ENCODE peak calls at places on chromosomes 5 and 9, in seven cellular contexts. One of them, this sample, is unnamed.

GRCh38 chr9:2559212-2560152 is 62.1 kb upstream of the VLDLR start:
- DNase-seq in GM04503: peak; percentile 80
- DNase-seq in cardiac fibroblast: peak; percentile 98
- DNase-seq in posterior cingulate gyrus: peak; percentile 41
- DNase-seq in stimulated activated CD4-positive, alpha-beta T cell treated with anti-CD3 and anti-CD28 coated beads, TNF-alpha, amount 100 ng/mL, for 4 hours: no peak
- DNase-seq in HT1080: peak; percentile 91
- DNase-seq in stimulated activated CD8-positive, alpha-beta memory T cell treated with anti-CD3 and anti-CD28 coated beads, Interleukin-12 subunit alpha, Interleukin-12 subunit beta, amount 100 ng/mL, for 1 hour: no peak
- DNase-seq in this sample: peak; percentile 85

GRCh38 chr5:93130623-93131022 is 450.4 kb downstream of the NR2F1-AS1 start:
- DNase-seq in GM04503: no peak
- DNase-seq in cardiac fibroblast: peak; percentile 20
- DNase-seq in posterior cingulate gyrus: no peak
- DNase-seq in stimulated activated CD4-positive, alpha-beta T cell treated with anti-CD3 and anti-CD28 coated beads, TNF-alpha, amount 100 ng/mL, for 4 hours: no peak
- DNase-seq in HT1080: no peak
- DNase-seq in stimulated activated CD8-positive, alpha-beta memory T cell treated with anti-CD3 and anti-CD28 coated beads, Interleukin-12 subunit alpha, Interleukin-12 subunit beta, amount 100 ng/mL, for 1 hour: no peak
- DNase-seq in this sample: no peak

GRCh38 chr9:14245901-14246525 is 67.9 kb downstream of the NFIB start:
- DNase-seq in GM04503: no peak
- DNase-seq in cardiac fibroblast: peak; percentile 81
- DNase-seq in posterior cingulate gyrus: no peak
- DNase-seq in stimulated activated CD4-positive, alpha-beta T cell treated with anti-CD3 and anti-CD28 coated beads, TNF-alpha, amount 100 ng/mL, for 4 hours: no peak
- DNase-seq in HT1080: peak; percentile 28
- DNase-seq in stimulated activated CD8-positive, alpha-beta memory T cell treated with anti-CD3 and anti-CD28 coated beads, Interleukin-12 subunit alpha, Interleukin-12 subunit beta, amount 100 ng/mL, for 1 hour: no peak
- DNase-seq in this sample: no peak

GRCh38 chr9:85723220-85723619 is 18.5 kb downstream of the AGTPBP1 start:
- DNase-seq in GM04503: no peak
- DNase-seq in cardiac fibroblast: no peak
- DNase-seq in posterior cingulate gyrus: no peak
- DNase-seq in stimulated activated CD4-positive, alpha-beta T cell treated with anti-CD3 and anti-CD28 coated beads, TNF-alpha, amount 100 ng/mL, for 4 hours: peak; percentile 5
- DNase-seq in HT1080: peak; percentile 42
- DNase-seq in stimulated activated CD8-positive, alpha-beta memory T cell treated with anti-CD3 and anti-CD28 coated beads, Interleukin-12 subunit alpha, Interleukin-12 subunit beta, amount 100 ng/mL, for 1 hour: peak; percentile 22
- DNase-seq in this sample: no peak

GRCh38 chr9:137130176-137130755 is 8.7 kb upstream of the GRIN1 start:
- DNase-seq in GM04503: no peak
- DNase-seq in cardiac fibroblast: no peak
- DNase-seq in posterior cingulate gyrus: no peak
- DNase-seq in stimulated activated CD4-positive, alpha-beta T cell treated with anti-CD3 and anti-CD28 coated beads, TNF-alpha, amount 100 ng/mL, for 4 hours: no peak
- DNase-seq in HT1080: no peak
- DNase-seq in stimulated activated CD8-positive, alpha-beta memory T cell treated with anti-CD3 and anti-CD28 coated beads, Interleukin-12 subunit alpha, Interleukin-12 subunit beta, amount 100 ng/mL, for 1 hour: no peak
- DNase-seq in this sample: no peak

GRCh38 chr5:176548967-176549444 is at the start of gene CDHR2:
- DNase-seq in GM04503: no peak
- DNase-seq in cardiac fibroblast: no peak
- DNase-seq in posterior cingulate gyrus: no peak
- DNase-seq in stimulated activated CD4-positive, alpha-beta T cell treated with anti-CD3 and anti-CD28 coated beads, TNF-alpha, amount 100 ng/mL, for 4 hours: no peak
- DNase-seq in HT1080: no peak
- DNase-seq in stimulated activated CD8-positive, alpha-beta memory T cell treated with anti-CD3 and anti-CD28 coated beads, Interleukin-12 subunit alpha, Interleukin-12 subunit beta, amount 100 ng/mL, for 1 hour: no peak
- DNase-seq in this sample: no peak

GRCh38 chr9:127943746-127944145 is 6.1 kb upstream of the DPM2 start:
- DNase-seq in GM04503: no peak
- DNase-seq in cardiac fibroblast: peak; percentile 82
- DNase-seq in posterior cingulate gyrus: peak; percentile 90
- DNase-seq in stimulated activated CD4-positive, alpha-beta T cell treated with anti-CD3 and anti-CD28 coated beads, TNF-alpha, amount 100 ng/mL, for 4 hours: peak; percentile 62
- DNase-seq in HT1080: peak; percentile 64
- DNase-seq in stimulated activated CD8-positive, alpha-beta memory T cell treated with anti-CD3 and anti-CD28 coated beads, Interleukin-12 subunit alpha, Interleukin-12 subunit beta, amount 100 ng/mL, for 1 hour: peak; percentile 56
- DNase-seq in this sample: peak; percentile 73

GRCh38 chr5:65199988-65200668 is 281.6 kb downstream of the ADAMTS6 start:
- DNase-seq in GM04503: peak; percentile 47
- DNase-seq in cardiac fibroblast: peak; percentile 72
- DNase-seq in posterior cingulate gyrus: no peak
- DNase-seq in stimulated activated CD4-positive, alpha-beta T cell treated with anti-CD3 and anti-CD28 coated beads, TNF-alpha, amount 100 ng/mL, for 4 hours: no peak
- DNase-seq in HT1080: peak; percentile 59
- DNase-seq in stimulated activated CD8-positive, alpha-beta memory T cell treated with anti-CD3 and anti-CD28 coated beads, Interleukin-12 subunit alpha, Interleukin-12 subunit beta, amount 100 ng/mL, for 1 hour: no peak
- DNase-seq in this sample: no peak

GRCh38 chr9:110797611-110798010 is 129.0 kb downstream of the MUSK start:
- DNase-seq in GM04503: no peak
- DNase-seq in cardiac fibroblast: no peak
- DNase-seq in posterior cingulate gyrus: no peak
- DNase-seq in stimulated activated CD4-positive, alpha-beta T cell treated with anti-CD3 and anti-CD28 coated beads, TNF-alpha, amount 100 ng/mL, for 4 hours: no peak
- DNase-seq in HT1080: peak; percentile 30
- DNase-seq in stimulated activated CD8-positive, alpha-beta memory T cell treated with anti-CD3 and anti-CD28 coated beads, Interleukin-12 subunit alpha, Interleukin-12 subunit beta, amount 100 ng/mL, for 1 hour: no peak
- DNase-seq in this sample: no peak